ENCODE peak calls at places on chromosomes 4 and X, in four cellular contexts. B is C1 segment of cervical spinal cord, S is upper lobe of right lung, X is AG04450. R is an unnamed sample.

GRCh38 chrX:113400193-113400704 is 559.6 kb upstream of the AMOT start:
- DNase-seq in B (no peak), S (no peak), X (no peak), R (peak)

GRCh38 chr4:26431461-26432165 is 58.7 kb downstream of the CCKAR start:
- DNase-seq in B (no peak), S (no peak), X (no peak), R (no peak)

GRCh38 chrX:10017866-10018265 is 50.7 kb downstream of the CLDN34 start:
- DNase-seq in B (no peak), S (no peak), X (no peak), R (peak)

GRCh38 chr4:126233483-126233882 is 918.7 kb downstream of the FAT4 start:
- DNase-seq in B (no peak), S (no peak), X (no peak), R (no peak)

GRCh38 chrX:119784747-119785446 is 6.5 kb downstream of the RPL39 start:
- DNase-seq in B (no peak), S (peak), X (no peak), R (peak)

GRCh38 chr4:179307297-179308136 is 1865.3 kb upstream of the AGA start:
- DNase-seq in B (no peak), S (no peak), X (peak), R (peak)

GRCh38 chr4:104475652-104476051 is 19.0 kb downstream of the CXXC4 start:
- DNase-seq in B (no peak), S (no peak), X (no peak), R (no peak)

GRCh38 chr4:51843309-51844156 is 580 bp downstream of the DCUN1D4 start:
- DNase-seq in B (no peak), S (peak), X (no peak), R (peak)

GRCh38 chr4:20418865-20419451 is 167.3 kb downstream of the SLIT2 start:
- DNase-seq in B (no peak), S (no peak), X (peak), R (peak)